ENCODE peak calls at places on chromosomes 4 and X, in five cellular contexts. W is Peyer's patch, K is ascending aorta, B is heart right ventricle, J is body of pancreas. Y is an unnamed sample.

GRCh38 chrX:48864210-48864609 is 28.8 kb upstream of the PCSK1N start:
- DNase-seq in J (no peak), B (no peak), K (no peak), W (no peak), Y (no peak)

GRCh38 chr4:73964862-73965611 is 16.8 kb downstream of the PF4 start:
- DNase-seq in K (no peak), W (no peak), B (no peak), J (peak; percentile 50), Y (no peak)

GRCh38 chrX:18701621-18702361 is 5.7 kb upstream of the PPEF1 start:
- DNase-seq in J (peak; percentile 47), K (no peak), B (peak; percentile 29), W (no peak), Y (peak; percentile 42)

GRCh38 chr4:4248885-4249203 is 821 bp upstream of the TMEM128 start:
- DNase-seq in K (peak; percentile 45), B (no peak), J (no peak), W (no peak), Y (no peak)

GRCh38 chr4:98516441-98517323 is 141.7 kb downstream of the TSPAN5 start:
- DNase-seq in K (no peak), W (no peak), B (no peak), J (no peak), Y (no peak)

GRCh38 chrX:3044671-3045070 is 3.4 kb downstream of the ARSF start:
- DNase-seq in J (no peak), W (no peak), B (no peak), K (no peak), Y (no peak)

GRCh38 chrX:51837926-51838325 is 55.5 kb upstream of the MAGED1 start:
- DNase-seq in K (no peak), B (peak; percentile 22), J (peak; percentile 60), W (peak; percentile 19), Y (no peak)

GRCh38 chr4:106898621-106899230 is 137.4 kb downstream of the DKK2 start:
- DNase-seq in B (no peak), W (no peak), K (no peak), J (no peak), Y (peak; percentile 49)

GRCh38 chr4:163484906-163485305 is 9.6 kb upstream of the TMA16 start:
- DNase-seq in B (peak; percentile 29), K (no peak), W (peak; percentile 67), J (peak; percentile 49), Y (no peak)

GRCh38 chr4:25376754-25377571 is at the start of gene ANAPC4:
- DNase-seq in W (peak; percentile 99), K (peak; percentile 95), B (peak; percentile 94), J (peak; percentile 98), Y (peak; percentile 98)

GRCh38 chr4:127533028-127533700 is 99.6 kb upstream of the INTU start:
- DNase-seq in B (peak; percentile 90), J (peak; percentile 73), K (peak; percentile 69), W (peak; percentile 26), Y (peak; percentile 39)

GRCh38 chr4:156952078-156952759 is 19.4 kb downstream of the PDGFC start:
- DNase-seq in W (no peak), J (no peak), K (no peak), B (no peak), Y (no peak)

GRCh38 chr4:182179751-182180150 is 63.5 kb upstream of the TENM3 start:
- DNase-seq in W (no peak), J (no peak), K (no peak), B (no peak), Y (no peak)

GRCh38 chr4:181909368-181909767 is 333.8 kb upstream of the TENM3 start:
- DNase-seq in W (no peak), K (no peak), J (no peak), B (no peak), Y (no peak)

GRCh38 chrX:53262189-53262917 is 19.0 kb downstream of the IQSEC2 start:
- DNase-seq in W (no peak), B (no peak), K (no peak), J (no peak), Y (no peak)

GRCh38 chrX:11137543-11138139 is 26.5 kb downstream of the HCCS start:
- DNase-seq in B (no peak), W (no peak), J (no peak), K (no peak), Y (no peak)

GRCh38 chr4:90078440-90078839 is 48.8 kb upstream of the CCSER1 start:
- DNase-seq in J (no peak), W (no peak), K (no peak), B (no peak), Y (no peak)

GRCh38 chr4:176838611-176839411 is 46.1 kb upstream of the VEGFC start:
- DNase-seq in J (no peak), B (peak; percentile 9), K (no peak), W (no peak), Y (no peak)

GRCh38 chr4:106019771-106020170 is 124.5 kb downstream of the NPNT start:
- DNase-seq in J (no peak), W (no peak), B (no peak), K (no peak), Y (no peak)

GRCh38 chr4:92814677-92815076 is 510.9 kb downstream of the GRID2 start:
- DNase-seq in W (no peak), J (no peak), B (no peak), K (no peak), Y (no peak)

GRCh38 chr4:139655116-139655515 is 10.5 kb upstream of the MGST2 start:
- DNase-seq in W (no peak), K (no peak), J (no peak), B (no peak), Y (no peak)

GRCh38 chr4:140092094-140092820 is 61.7 kb downstream of the MAML3 start:
- DNase-seq in B (peak; percentile 45), W (peak; percentile 17), K (no peak), J (peak; percentile 50), Y (no peak)

GRCh38 chr4:54099959-54100606 is at the start of gene GSX2:
- DNase-seq in B (no peak), K (no peak), W (no peak), J (no peak), Y (no peak)

GRCh38 chr4:174189392-174190029 is 94.0 kb downstream of the FBXO8 start:
- DNase-seq in K (no peak), B (no peak), J (no peak), W (no peak), Y (no peak)

GRCh38 chr4:153634737-153635353 is 49.2 kb upstream of the TLR2 start:
- DNase-seq in J (no peak), K (no peak), W (no peak), B (no peak), Y (no peak)

GRCh38 chr4:70996014-70996353 is 2.5 kb downstream of the DCK start:
- DNase-seq in W (peak; percentile 26), J (no peak), K (no peak), B (no peak), Y (no peak)

GRCh38 chr4:27006247-27006603 is 145.6 kb downstream of the STIM2 start:
- DNase-seq in W (no peak), J (no peak), K (no peak), B (no peak), Y (no peak)
- H3K9me3 ChIP-seq in W (no peaks in the 10 kb centered on the region), J (no peaks in the 10 kb centered on the region), K (no peaks in the 10 kb centered on the region), B (no peaks in the 10 kb centered on the region), Y (no peaks in the 10 kb centered on the region)

DNA sequence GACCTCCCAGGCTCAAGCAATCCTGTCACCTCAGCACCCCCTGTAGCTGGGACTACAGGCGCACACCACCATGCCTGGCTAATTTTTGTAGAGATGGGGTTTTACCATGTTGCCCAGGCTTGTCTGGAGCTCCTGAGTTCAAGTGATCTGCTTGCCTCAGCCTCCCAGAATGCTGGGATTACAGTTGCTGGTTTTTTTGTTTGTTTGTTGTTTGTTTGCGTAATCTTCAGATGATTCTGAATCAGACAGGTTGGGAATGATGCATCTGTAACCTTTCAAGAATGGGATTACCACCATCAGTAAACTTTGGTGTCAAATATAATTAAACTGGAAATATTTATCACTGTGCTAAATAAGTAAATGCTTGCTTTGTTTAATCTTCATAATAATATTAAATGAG is 62.0 kb upstream of the SLC10A4 start:
- DNase-seq in K (no peak), J (no peak), W (no peak), B (no peak), Y (no peak)
- H3K27ac ChIP-seq in K (no peak overlapping the region), J (no peak overlapping the region), W (no peak overlapping the region), B (no peak overlapping the region), Y (no peak overlapping the region)

DNA sequence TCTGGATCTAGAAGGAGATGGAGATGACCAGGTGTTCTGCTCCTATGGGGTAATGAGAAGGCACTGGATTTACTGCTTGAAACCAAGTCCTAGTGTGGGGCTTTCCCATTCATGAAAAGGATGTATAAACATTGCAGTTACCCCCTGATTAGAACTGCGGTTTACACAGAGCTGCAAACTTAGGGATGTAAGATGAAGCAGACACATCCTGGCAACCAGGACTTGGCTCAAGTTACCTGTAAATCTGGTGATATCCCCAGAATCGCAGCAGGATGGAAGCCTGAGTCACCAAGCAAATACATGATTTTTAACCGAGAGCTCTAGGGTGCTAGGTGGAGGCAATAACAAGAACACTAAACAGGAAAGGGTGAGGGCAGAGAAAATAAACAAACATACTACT is 178.6 kb upstream of the MAMLD1 start:
- DNase-seq in B (no peak), K (no peak), W (no peak), J (no peak), Y (no peak)
- H3K4me3 ChIP-seq in B (no peak overlapping the region), K (no peak overlapping the region), W (no peak overlapping the region), J (no peak overlapping the region), Y (no peak overlapping the region)

GRCh38 chr4:41428941-41429669 is 108.9 kb upstream of the LIMCH1 start:
- DNase-seq in J (no peak), B (no peak), W (no peak), K (no peak), Y (peak; percentile 54)
- H3K9me3 ChIP-seq in J (no peaks in the 10 kb centered on the region), B (no peaks in the 10 kb centered on the region), W (no peaks in the 10 kb centered on the region), K (no peaks in the 10 kb centered on the region), Y (no peaks in the 10 kb centered on the region)

DNA sequence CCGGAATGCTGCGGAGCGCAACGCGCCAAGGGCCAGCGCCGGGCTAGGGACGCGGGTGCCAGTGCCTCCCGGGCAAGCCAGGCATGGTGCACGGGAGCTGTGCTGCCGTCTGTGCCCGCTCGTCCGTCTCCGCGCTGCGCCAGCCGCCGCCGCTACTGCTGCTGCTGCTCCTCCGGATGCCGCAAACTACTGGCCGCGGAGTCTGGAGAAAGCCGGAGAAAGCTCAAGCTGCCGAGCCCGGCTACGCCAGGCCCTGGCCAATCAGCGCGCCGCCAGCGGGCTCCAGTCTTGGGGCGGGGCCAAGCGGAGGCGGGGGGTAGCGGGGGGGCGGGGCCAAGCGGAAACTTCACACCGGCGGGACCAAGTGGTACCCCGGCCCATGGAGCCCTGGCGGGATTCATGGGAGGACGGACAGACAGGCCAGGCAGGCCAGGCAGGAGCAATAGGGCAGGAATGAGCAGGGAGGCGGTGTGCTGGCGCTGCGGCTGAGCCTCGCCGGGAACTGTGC is at the start of gene PCDH19:
- DNase-seq in B (peak; percentile 42), K (no peak), W (no peak), J (peak; percentile 59), Y (peak; percentile 35)
- H3K27ac ChIP-seq in B (no peak within 1 kb of the TSS), K (no peak within 1 kb of the TSS), W (no peak within 1 kb of the TSS), J (no peak within 1 kb of the TSS), Y (no peak within 1 kb of the TSS)

DNA sequence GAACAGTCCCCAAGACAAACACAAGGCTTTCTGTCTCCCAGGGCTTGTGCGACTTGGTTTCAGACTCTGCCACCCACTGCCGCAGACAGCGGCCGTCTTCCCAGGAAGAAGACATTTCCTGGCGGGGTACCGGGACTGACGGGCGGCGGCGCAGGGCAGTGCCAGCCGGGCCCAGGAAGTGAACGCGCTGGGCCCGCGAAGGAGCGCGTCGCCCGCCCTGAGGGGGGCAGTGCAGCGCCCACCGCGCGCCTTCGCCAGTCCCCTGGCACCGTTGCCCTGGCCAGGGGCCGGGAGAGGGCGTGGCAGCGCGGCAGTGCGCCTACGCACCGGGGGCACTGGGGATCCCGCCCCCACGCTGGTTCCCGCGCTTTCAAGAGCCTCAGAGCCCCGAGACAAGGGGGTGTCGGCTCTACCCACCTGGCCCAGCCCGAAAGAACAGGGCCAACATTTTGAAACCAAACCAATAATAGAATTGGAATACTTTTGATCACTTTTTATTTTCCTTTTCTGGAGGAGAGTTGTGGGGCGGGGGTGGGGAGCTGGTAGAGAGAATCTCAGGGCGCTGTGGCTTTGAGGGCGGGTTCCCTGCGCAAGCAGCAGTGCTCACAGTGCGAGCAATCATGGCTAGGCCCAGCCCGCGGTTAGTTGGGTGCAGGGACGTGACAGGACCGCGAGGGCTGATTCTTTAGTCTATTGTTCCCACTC is 23.6 kb upstream of the APLN start:
- DNase-seq in B (peak; percentile 14), W (peak; percentile 45), K (peak; percentile 78), J (peak; percentile 77), Y (peak; percentile 35)
- H3K4me3 ChIP-seq in B (peak overlapping the region; percentile 34), W (peak overlapping the region; percentile 50), K (peak overlapping the region; percentile 62), J (no peak overlapping the region), Y (peak overlapping the region; percentile 15)

Y was measured in lung.